ENCODE peak calls at places on chromosomes 4 and X, in six cellular contexts. N is SJSA1, D is NCI-H748 treated with DMSO at 0.1 percent for 48 hours, W is fibroblast of mammary gland, I is AG09319, L is GM03348. M is an unnamed sample.

GRCh38 chr4:78298618-78299017 is 241.5 kb downstream of the FRAS1 start:
- DNase-seq in N (no peak), D (no peak), W (peak; percentile 60), I (no peak), L (peak; percentile 34), M (no peak)

GRCh38 chrX:152212969-152213368 is 74.6 kb upstream of the MAGEA10 start:
- DNase-seq in N (no peak), D (no peak), W (no peak), I (no peak), L (no peak), M (no peak)

GRCh38 chrX:53077207-53078197 is 4.7 kb upstream of the TSPYL2 start:
- DNase-seq in N (no peak), D (no peak), W (no peak), I (no peak), L (no peak), M (no peak)

GRCh38 chrX:105462191-105462590 is 241.7 kb upstream of the TEX13A start:
- DNase-seq in N (no peak), D (no peak), W (no peak), I (no peak), L (no peak), M (no peak)

GRCh38 chr4:6472008-6472386 is 417 bp downstream of the PPP2R2C start:
- DNase-seq in N (peak; percentile 17), D (no peak), W (no peak), I (no peak), L (no peak), M (no peak)

GRCh38 chr4:153467154-153467896 is 1.2 kb downstream of the TMEM131L start:
- DNase-seq in N (no peak), D (peak; percentile 64), W (no peak), I (no peak), L (peak; percentile 28), M (peak; percentile 51)

GRCh38 chr4:182604161-182604591 is 313.0 kb downstream of the DCTD start:
- DNase-seq in N (no peak), D (peak; percentile 42), W (peak; percentile 25), I (no peak), L (peak; percentile 31), M (no peak)

GRCh38 chr4:123783936-123784335 is 387.3 kb downstream of the SPRY1 start:
- DNase-seq in N (no peak), D (no peak), W (peak; percentile 56), I (no peak), L (no peak), M (no peak)

GRCh38 chrX:12080265-12080664 is 58.0 kb upstream of the FRMPD4 start:
- DNase-seq in N (no peak), D (peak; percentile 78), W (peak; percentile 54), I (peak; percentile 2), L (peak; percentile 41), M (no peak)

GRCh38 chr4:3223986-3224748 is 24.8 kb upstream of the MSANTD1 start:
- DNase-seq in N (no peak), D (no peak), W (no peak), I (no peak), L (no peak), M (no peak)

GRCh38 chr4:105197777-105198176 is 51.1 kb downstream of the TET2 start:
- DNase-seq in N (no peak), D (no peak), W (peak; percentile 18), I (no peak), L (no peak), M (no peak)

GRCh38 chrX:149853925-149854324 is 27.1 kb upstream of the MAGEA8 start:
- DNase-seq in N (no peak), D (no peak), W (no peak), I (no peak), L (no peak), M (no peak)

GRCh38 chr4:174136013-174136412 is 147.5 kb downstream of the FBXO8 start:
- DNase-seq in N (no peak), D (peak; percentile 73), W (peak; percentile 28), I (no peak), L (peak; percentile 5), M (no peak)

GRCh38 chr4:82797591-82798081 is 960 bp downstream of the SCD5 start:
- DNase-seq in N (no peak), D (no peak), W (no peak), I (no peak), L (peak; percentile 58), M (no peak)

GRCh38 chr4:144894525-144894924 is 203.5 kb downstream of the ANAPC10 start:
- DNase-seq in N (no peak), D (no peak), W (peak; percentile 87), I (no peak), L (peak; percentile 8), M (no peak)

GRCh38 chr4:73593631-73594241 is 26.5 kb downstream of the RASSF6 start:
- DNase-seq in N (no peak), D (peak; percentile 12), W (peak; percentile 60), I (no peak), L (peak; percentile 23), M (no peak)